ENCODE peak calls at places on chromosome 19, in eight cellular contexts. O is activated B cell treated with CpG ODN at 0.5 μM for 24 hours, Q is IMR-90, T is psoas muscle, F is Calu3, S is endothelial cell, M is heart left ventricle, H is cardiac fibroblast. V is an unnamed sample.

GRCh38 chr19:10201176-10201575 is 6.4 kb upstream of the DNMT1 start:
- DNase-seq in O (no peak), Q (no peak), T (no peak), F (no peak), S (no peak), M (no peak), H (no peak), V (no peak)

GRCh38 chr19:49987159-49987698 is 26.3 kb upstream of the SIGLEC11 start:
- DNase-seq in O (peak; percentile 69), Q (peak; percentile 90), T (peak; percentile 83), F (peak; percentile 80), S (peak; percentile 93), M (peak; percentile 86), H (peak; percentile 93), V (no peak)

GRCh38 chr19:24033962-24034342 is 53.0 kb upstream of the ZNF254 start:
- DNase-seq in O (peak; percentile 23), Q (peak; percentile 71), T (peak; percentile 36), F (peak; percentile 21), S (peak; percentile 33), M (peak; percentile 32), H (peak; percentile 69), V (no peak)

GRCh38 chr19:40465781-40466218 is 255 bp upstream of the BLVRB start:
- DNase-seq in O (peak; percentile 99), Q (peak; percentile 99), T (peak; percentile 100), F (peak; percentile 100), S (peak; percentile 99), M (peak; percentile 99), H (peak; percentile 100), V (peak; percentile 87)

GRCh38 chr19:11265785-11266236 is 3.5 kb upstream of the DOCK6 start:
- DNase-seq in O (no peak), Q (no peak), T (no peak), F (peak; percentile 91), S (no peak), M (no peak), H (no peak), V (no peak)

GRCh38 chr19:11587302-11587972 is 9.8 kb upstream of the ZNF627 start:
- DNase-seq in O (peak; percentile 76), Q (peak; percentile 60), T (peak; percentile 74), F (peak; percentile 71), S (peak; percentile 84), M (peak; percentile 65), H (peak; percentile 78), V (peak; percentile 77)

GRCh38 chr19:38697197-38697596 is 47.1 kb downstream of the CAPN12 start:
- DNase-seq in O (no peak), Q (no peak), T (no peak), F (no peak), S (no peak), M (no peak), H (no peak), V (no peak)

GRCh38 chr19:46574533-46574932 is 26.6 kb upstream of the CALM3 start:
- DNase-seq in O (no peak), Q (no peak), T (no peak), F (no peak), S (no peak), M (no peak), H (no peak), V (no peak)

GRCh38 chr19:43420954-43421353 is 6.3 kb downstream of the TEX101 start:
- DNase-seq in O (no peak), Q (no peak), T (no peak), F (no peak), S (no peak), M (no peak), H (no peak), V (no peak)

GRCh38 chr19:12596927-12597548 is 13.6 kb downstream of the ZNF490 start:
- DNase-seq in O (no peak), Q (no peak), T (no peak), F (no peak), S (no peak), M (no peak), H (no peak), V (no peak)

GRCh38 chr19:15156391-15156790 is 44.4 kb downstream of the NOTCH3 start:
- DNase-seq in O (no peak), Q (no peak), T (no peak), F (no peak), S (no peak), M (no peak), H (no peak), V (no peak)

GRCh38 chr19:15928321-15928720 is 6.0 kb downstream of the CYP4F11 start:
- DNase-seq in O (no peak), Q (no peak), T (no peak), F (no peak), S (no peak), M (no peak), H (no peak), V (no peak)

GRCh38 chr19:39705578-39706188 is 1.4 kb downstream of the LGALS14 start:
- DNase-seq in O (no peak), Q (no peak), T (no peak), F (no peak), S (no peak), M (no peak), H (no peak), V (no peak)

GRCh38 chr19:38877781-38878574 is at the start of gene RINL:
- DNase-seq in O (peak; percentile 57), Q (no peak), T (no peak), F (peak; percentile 27), S (peak; percentile 23), M (peak; percentile 26), H (no peak), V (no peak)

GRCh38 chr19:15780595-15781418 is 6.7 kb upstream of the OR10H5 start:
- DNase-seq in O (no peak), Q (no peak), T (no peak), F (no peak), S (no peak), M (no peak), H (no peak), V (no peak)

GRCh38 chr19:10294368-10294697 is 4.6 kb downstream of the ICAM5 start:
- DNase-seq in O (no peak), Q (no peak), T (no peak), F (no peak), S (peak; percentile 50), M (no peak), H (no peak), V (no peak)

GRCh38 chr19:10104665-10105221 is 1.4 kb upstream of the PPAN start:
- DNase-seq in O (peak; percentile 35), Q (no peak), T (no peak), F (no peak), S (no peak), M (no peak), H (no peak), V (peak; percentile 6)

GRCh38 chr19:5358173-5358800 is 17.7 kb upstream of the PTPRS start:
- DNase-seq in O (no peak), Q (peak; percentile 17), T (no peak), F (no peak), S (no peak), M (no peak), H (peak; percentile 34), V (no peak)

GRCh38 chr19:3575260-3575741 is 2.6 kb downstream of the HMG20B start:
- DNase-seq in O (no peak), Q (peak; percentile 16), T (no peak), F (peak; percentile 49), S (peak; percentile 49), M (no peak), H (peak; percentile 43), V (no peak)
- TF ChIP-seq CTCF in O (no peak), Q (peak; percentile 22), T (no peak), F (no peak), S (no peak), M (no peak), H (peak; percentile 31), V (peak; percentile 73)

DNA sequence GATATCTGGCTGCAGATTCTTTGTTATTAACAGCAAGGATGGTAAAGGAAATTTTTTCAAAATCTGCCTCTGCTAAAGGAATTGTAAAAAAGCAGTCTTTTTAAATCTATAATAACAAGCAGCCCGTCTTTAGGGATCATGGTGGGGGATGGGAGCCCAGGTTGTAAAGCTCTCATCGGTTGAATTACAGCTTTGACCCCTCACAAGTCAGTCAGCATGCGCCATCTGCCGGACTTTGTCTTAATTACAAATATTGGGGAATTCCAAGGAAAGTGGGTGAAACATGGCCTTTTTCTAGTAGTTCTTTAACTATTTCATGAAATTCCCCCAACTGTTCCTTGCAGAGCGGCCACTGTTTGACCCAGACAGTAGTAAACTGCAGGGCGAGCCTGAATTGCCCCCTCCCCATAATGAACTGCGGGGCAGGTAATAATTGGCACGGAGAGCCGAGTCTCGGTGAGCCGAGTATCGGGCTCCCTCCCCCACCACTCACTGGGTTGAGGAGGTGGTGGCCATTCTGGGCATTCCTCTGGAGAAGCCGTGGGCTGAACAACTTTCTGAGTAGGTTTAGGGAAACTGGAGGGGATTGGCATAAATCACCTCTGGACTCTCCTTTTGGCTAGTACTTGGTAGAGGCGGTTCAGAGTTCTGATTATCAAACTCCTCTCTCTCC is 11.6 kb downstream of the ZNF578 start:
- DNase-seq in O (no peak), Q (no peak), T (no peak), F (no peak), S (peak; percentile 30), M (no peak), H (no peak), V (peak; percentile 43)
- TF ChIP-seq CTCF in O (no peak), Q (no peak), T (no peak), F (no peak), S (peak; percentile 55), M (no peak), H (no peak), V (peak; percentile 73)

GRCh38 chr19:42368765-42369164 is 21.3 kb downstream of the CNFN start:
- DNase-seq in O (no peak), Q (no peak), T (no peak), F (no peak), S (no peak), M (no peak), H (no peak), V (no peak)

GRCh38 chr19:42370068-42370520 is 20.0 kb downstream of the CNFN start:
- DNase-seq in O (no peak), Q (no peak), T (no peak), F (no peak), S (no peak), M (no peak), H (no peak), V (no peak)

GRCh38 chr19:42369433-42370067 is 20.5 kb downstream of the CNFN start:
- DNase-seq in O (no peak), Q (no peak), T (no peak), F (no peak), S (no peak), M (no peak), H (no peak), V (no peak)

GRCh38 chr19:42368360-42368759 is 21.7 kb downstream of the CNFN start:
- DNase-seq in O (no peak), Q (no peak), T (no peak), F (no peak), S (no peak), M (no peak), H (no peak), V (no peak)

DNA sequence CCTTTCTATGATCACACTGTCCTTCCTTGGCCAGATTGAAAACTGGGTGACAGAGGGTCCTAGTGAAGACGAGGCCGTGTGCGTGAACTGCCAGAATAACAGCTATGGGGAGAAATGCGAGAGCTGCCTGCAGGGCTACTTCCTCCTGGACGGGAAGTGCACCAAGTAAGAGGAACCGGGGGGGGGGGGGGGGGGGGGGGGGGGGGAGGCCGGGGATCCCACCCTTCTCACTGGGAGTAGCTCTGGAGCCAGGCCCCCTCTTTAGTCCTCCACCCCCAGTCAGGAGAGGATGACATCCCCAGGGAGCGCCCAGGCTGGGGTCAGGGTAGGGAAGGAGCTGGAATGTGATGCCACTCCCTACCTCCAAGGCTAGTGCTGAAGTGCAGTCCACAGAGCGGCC is 19.4 kb downstream of the CNFN start:
- DNase-seq in O (no peak), Q (no peak), T (no peak), F (no peak), S (no peak), M (no peak), H (no peak), V (no peak)
- TF ChIP-seq CTCF in O (no peak), Q (no peak), T (no peak), F (no peak), S (no peak), M (no peak), H (no peak), V (no peak)

GRCh38 chr19:4303778-4304508 is 455 bp upstream of the FSD1 start:
- DNase-seq in O (no peak), Q (no peak), T (no peak), F (no peak), S (no peak), M (no peak), H (no peak), V (no peak)
- TF ChIP-seq CTCF in O (no peak), Q (no peak), T (no peak), F (no peak), S (no peak), M (no peak), H (no peak), V (no peak)

V was measured in D721Med.